ENCODE peak calls at places on chromosomes 7 and 10, in eight cellular contexts. A, E, B, N, Z, M, Q and G are unnamed samples.

GRCh38 chr10:24858244-24858907 is 94.0 kb downstream of the PRTFDC1 start:
- DNase-seq in A (no peak), E (no peak), B (peak), N (no peak), Z (no peak), M (no peak), Q (peak), G (no peak)

GRCh38 chr7:156684251-156684650 is 43.7 kb downstream of the RNF32 start:
- DNase-seq in A (no peak), E (no peak), B (no peak), N (no peak), Z (no peak), M (no peak), Q (no peak), G (no peak)

GRCh38 chr7:39252916-39253315 is 275.2 kb downstream of the POU6F2 start:
- DNase-seq in A (no peak), E (no peak), B (no peak), N (no peak), Z (no peak), M (no peak), Q (peak), G (no peak)

GRCh38 chr7:112005205-112005604 is 201.0 kb downstream of the DOCK4 start:
- DNase-seq in A (no peak), E (no peak), B (no peak), N (no peak), Z (no peak), M (no peak), Q (no peak), G (no peak)

GRCh38 chr10:67487199-67487598 is 208.8 kb downstream of the CTNNA3 start:
- DNase-seq in A (no peak), E (no peak), B (no peak), N (no peak), Z (no peak), M (no peak), Q (no peak), G (no peak)

GRCh38 chr7:128872394-128872824 is 9.8 kb downstream of the ATP6V1F start:
- DNase-seq in A (no peak), E (no peak), B (peak), N (no peak), Z (no peak), M (no peak), Q (no peak), G (no peak)

GRCh38 chr10:28984431-28984830 is 304.4 kb upstream of the LYZL1 start:
- DNase-seq in A (peak), E (no peak), B (peak), N (no peak), Z (peak), M (peak), Q (peak), G (no peak)

GRCh38 chr10:120818301-120818700 is 32.9 kb upstream of the WDR11 start:
- DNase-seq in A (no peak), E (no peak), B (no peak), N (no peak), Z (no peak), M (no peak), Q (no peak), G (no peak)

GRCh38 chr7:218896-219580 is 26.7 kb downstream of the FAM20C start:
- DNase-seq in A (no peak), E (no peak), B (no peak), N (no peak), Z (no peak), M (no peak), Q (no peak), G (no peak)
- H3K27ac ChIP-seq in A (peak), E (no peak), B (peak), N (no peak), Z (no peak), M (no peak), Q (no peak), G (no peak)

GRCh38 chr7:42493436-42494198 is 256.6 kb upstream of the GLI3 start:
- DNase-seq in A (peak), E (no peak), B (peak), N (no peak), Z (peak), M (peak), Q (peak), G (peak)
- H3K27ac ChIP-seq in A (no peak), E (no peak), B (peak), N (no peak), Z (no peak), M (peak), Q (peak), G (no peak)

GRCh38 chr10:113019096-113019495 is 69.0 kb downstream of the TCF7L2 start:
- DNase-seq in A (no peak), E (no peak), B (no peak), N (no peak), Z (no peak), M (no peak), Q (no peak), G (no peak)
- H3K27ac ChIP-seq in A (peak), E (peak), B (no peak), N (no peak), Z (no peak), M (peak), Q (no peak), G (no peak)

DNA sequence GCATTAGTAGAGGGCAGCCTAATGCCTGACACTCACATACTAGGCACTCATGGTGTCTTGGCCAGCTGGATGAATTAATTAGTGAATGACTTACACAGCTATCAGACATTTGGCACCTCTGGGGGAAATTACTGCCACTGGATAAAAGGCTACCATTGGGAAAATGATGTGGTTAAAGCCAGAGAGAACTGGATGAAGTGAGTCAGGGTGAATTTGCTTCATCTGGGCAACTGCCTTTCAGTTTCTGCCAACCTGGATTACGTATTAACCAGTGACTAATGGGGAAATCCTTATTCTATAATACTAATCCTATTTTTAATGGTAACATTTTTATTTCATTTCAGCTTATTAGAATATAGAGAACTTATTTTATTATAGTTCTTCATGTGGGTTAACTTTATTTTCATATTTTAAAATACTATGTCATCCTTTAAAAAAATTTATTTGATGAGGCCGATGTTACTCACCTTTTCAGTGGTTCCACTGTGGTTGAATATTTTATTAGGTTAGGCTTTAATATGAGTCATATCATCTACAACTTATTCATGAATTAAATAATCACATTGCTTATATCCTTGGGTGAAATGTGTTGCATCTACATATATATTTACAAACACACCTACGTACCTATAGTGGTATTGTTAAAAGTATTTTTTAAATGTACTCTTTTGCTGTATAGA is 85.6 kb upstream of the CAPZA2 start:
- DNase-seq in A (peak), E (peak), B (peak), N (no peak), Z (no peak), M (no peak), Q (peak), G (no peak)
- H3K27ac ChIP-seq in A (peak), E (peak), B (no peak), N (no peak), Z (no peak), M (no peak), Q (peak), G (no peak)

DNA sequence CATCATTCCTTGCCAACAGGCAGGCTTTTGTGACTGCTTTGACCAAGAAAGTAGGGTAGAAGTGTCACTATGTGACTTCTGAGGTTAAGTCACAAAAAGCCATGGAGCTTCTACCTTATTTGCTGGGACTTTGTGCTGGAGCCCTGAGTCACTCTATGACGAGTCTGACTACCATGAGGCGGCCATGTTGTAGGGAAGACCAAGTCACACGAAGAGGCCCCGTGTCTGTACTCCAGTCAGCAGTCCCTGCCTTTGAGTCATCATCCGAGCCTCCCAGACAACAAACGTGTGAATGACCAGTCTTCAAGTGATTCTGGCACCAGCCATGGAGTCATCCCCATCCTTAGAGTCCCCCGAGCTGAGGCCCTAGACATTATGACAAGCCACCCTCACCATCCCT is 3.5 kb upstream of the MYL10 start:
- DNase-seq in A (no peak), E (no peak), B (no peak), N (no peak), Z (no peak), M (no peak), Q (peak), G (no peak)
- H3K27ac ChIP-seq in A (no peak), E (no peak), B (peak), N (no peak), Z (no peak), M (no peak), Q (no peak), G (no peak)

GRCh38 chr10:70192325-70192966 is 22.1 kb upstream of the SAR1A start:
- DNase-seq in A (no peak), E (no peak), B (peak), N (no peak), Z (no peak), M (no peak), Q (peak), G (no peak)
- H3K27ac ChIP-seq in A (no peak), E (no peak), B (peak), N (no peak), Z (peak), M (peak), Q (peak), G (no peak)

GRCh38 chr7:32500922-32501341 is 5.6 kb downstream of the AVL9 start:
- DNase-seq in A (no peak), E (no peak), B (no peak), N (no peak), Z (no peak), M (no peak), Q (peak), G (no peak)
- H3K27ac ChIP-seq in A (no peak), E (no peak), B (no peak), N (no peak), Z (no peak), M (peak), Q (peak), G (no peak)

GRCh38 chr7:106747804-106748203 is 86.8 kb upstream of the CCDC71L start:
- DNase-seq in A (no peak), E (no peak), B (no peak), N (no peak), Z (no peak), M (no peak), Q (no peak), G (no peak)
- H3K27ac ChIP-seq in A (no peak), E (no peak), B (no peak), N (no peak), Z (no peak), M (peak), Q (no peak), G (no peak)

GRCh38 chr7:100370303-100370702 is 3.0 kb upstream of the PILRA start:
- DNase-seq in A (no peak), E (no peak), B (no peak), N (no peak), Z (no peak), M (no peak), Q (no peak), G (peak)
- H3K27ac ChIP-seq in A (no peak), E (no peak), B (no peak), N (no peak), Z (no peak), M (peak), Q (no peak), G (no peak)

DNA sequence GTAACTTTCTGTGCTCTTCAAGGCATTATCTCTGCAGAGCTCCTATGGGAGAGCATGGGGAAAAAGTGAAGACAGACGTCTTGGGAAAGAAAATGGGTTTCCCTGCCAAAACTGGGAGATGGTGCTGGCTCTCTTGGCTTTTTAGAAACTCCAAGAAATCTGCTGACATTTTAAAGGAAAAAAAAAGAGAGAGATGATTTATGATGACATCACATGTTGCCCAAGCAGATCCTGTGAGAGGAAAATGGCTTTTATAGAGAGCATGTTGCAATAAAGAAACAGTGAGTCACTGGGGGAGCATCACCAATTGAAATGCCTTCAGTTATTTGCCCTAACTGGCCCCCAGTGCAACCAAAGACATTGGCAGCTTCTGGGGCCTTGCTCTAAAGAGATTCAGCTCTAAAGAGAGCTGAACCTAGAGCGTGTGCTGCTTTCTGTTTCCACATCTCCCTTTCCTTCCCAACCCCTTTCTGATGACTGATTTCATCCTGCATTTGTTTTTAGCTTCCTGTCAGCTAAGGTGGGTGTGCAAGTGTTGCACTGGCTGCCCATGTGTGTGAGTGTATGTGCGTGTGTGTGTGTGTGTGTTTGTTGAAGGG is 37.7 kb downstream of the LRMDA start:
- DNase-seq in A (peak), E (no peak), B (peak), N (no peak), Z (peak), M (no peak), Q (peak), G (no peak)
- H3K27ac ChIP-seq in A (no peak), E (no peak), B (peak), N (no peak), Z (peak), M (peak), Q (peak), G (no peak)